ENCODE peak calls at places on chromosomes 6 and 20, in six cellular contexts. One of them, this sample, is unnamed.

GRCh38 chr6:119077643-119078448 is 618 bp downstream of the FAM184A start:
- DNase-seq in B cell: peak; percentile 65
- DNase-seq in GM13976: peak; percentile 36
- DNase-seq in psoas muscle: peak; percentile 64
- DNase-seq in CD8-positive, alpha-beta T cell: peak; percentile 60
- DNase-seq in neural progenitor cell: peak; percentile 55
- DNase-seq in this sample: no peak

GRCh38 chr6:95120984-95121383 is 456.4 kb upstream of the MANEA start:
- DNase-seq in B cell: no peak
- DNase-seq in GM13976: no peak
- DNase-seq in CD8-positive, alpha-beta T cell: no peak
- DNase-seq in psoas muscle: no peak
- DNase-seq in neural progenitor cell: no peak
- DNase-seq in this sample: no peak

GRCh38 chr6:107244742-107245470 is 129.6 kb upstream of the BEND3 start:
- DNase-seq in CD8-positive, alpha-beta T cell: no peak
- DNase-seq in GM13976: no peak
- DNase-seq in psoas muscle: no peak
- DNase-seq in B cell: no peak
- DNase-seq in neural progenitor cell: no peak
- DNase-seq in this sample: no peak

GRCh38 chr6:11702039-11702795 is 76.4 kb downstream of the ADTRP start:
- DNase-seq in psoas muscle: no peak
- DNase-seq in B cell: no peak
- DNase-seq in CD8-positive, alpha-beta T cell: no peak
- DNase-seq in neural progenitor cell: no peak
- DNase-seq in GM13976: no peak
- DNase-seq in this sample: no peak

GRCh38 chr6:104855507-104855906 is 4.2 kb downstream of the HACE1 start:
- DNase-seq in GM13976: no peak
- DNase-seq in neural progenitor cell: no peak
- DNase-seq in psoas muscle: no peak
- DNase-seq in CD8-positive, alpha-beta T cell: no peak
- DNase-seq in B cell: no peak
- DNase-seq in this sample: no peak

GRCh38 chr20:31547017-31547675 is 32.9 kb downstream of the HM13 start:
- DNase-seq in B cell: peak; percentile 75
- DNase-seq in CD8-positive, alpha-beta T cell: peak; percentile 76
- DNase-seq in GM13976: peak; percentile 85
- DNase-seq in psoas muscle: peak; percentile 93
- DNase-seq in neural progenitor cell: peak; percentile 91
- DNase-seq in this sample: peak; percentile 83

GRCh38 chr20:34437330-34437986 is 74.4 kb downstream of the ITCH start:
- DNase-seq in psoas muscle: no peak
- DNase-seq in CD8-positive, alpha-beta T cell: no peak
- DNase-seq in B cell: no peak
- DNase-seq in GM13976: no peak
- DNase-seq in neural progenitor cell: no peak
- DNase-seq in this sample: no peak

GRCh38 chr20:40766081-40766480 is 77.0 kb upstream of the MAFB start:
- DNase-seq in neural progenitor cell: no peak
- DNase-seq in B cell: no peak
- DNase-seq in CD8-positive, alpha-beta T cell: no peak
- DNase-seq in psoas muscle: no peak
- DNase-seq in GM13976: no peak
- DNase-seq in this sample: no peak

GRCh38 chr20:41316602-41317535 is 662 bp downstream of the ZHX3 start:
- DNase-seq in neural progenitor cell: peak; percentile 81
- DNase-seq in CD8-positive, alpha-beta T cell: peak; percentile 77
- DNase-seq in B cell: peak; percentile 89
- DNase-seq in GM13976: peak; percentile 93
- DNase-seq in psoas muscle: peak; percentile 91
- DNase-seq in this sample: peak; percentile 58

GRCh38 chr20:54606384-54606783 is 131.0 kb downstream of the DOK5 start:
- DNase-seq in CD8-positive, alpha-beta T cell: no peak
- DNase-seq in B cell: no peak
- DNase-seq in GM13976: peak; percentile 42
- DNase-seq in psoas muscle: no peak
- DNase-seq in neural progenitor cell: no peak
- DNase-seq in this sample: peak; percentile 5

GRCh38 chr6:46014054-46014453 is 1.6 kb downstream of the CLIC5 start:
- DNase-seq in psoas muscle: no peak
- DNase-seq in neural progenitor cell: no peak
- DNase-seq in B cell: no peak
- DNase-seq in CD8-positive, alpha-beta T cell: no peak
- DNase-seq in GM13976: no peak
- DNase-seq in this sample: no peak

GRCh38 chr6:161035182-161035980 is 43.8 kb downstream of the MAP3K4 start:
- DNase-seq in neural progenitor cell: no peak
- DNase-seq in GM13976: no peak
- DNase-seq in B cell: no peak
- DNase-seq in CD8-positive, alpha-beta T cell: no peak
- DNase-seq in psoas muscle: no peak
- DNase-seq in this sample: no peak

GRCh38 chr20:57843941-57844625 is 134.3 kb upstream of the PMEPA1 start:
- DNase-seq in GM13976: no peak
- DNase-seq in B cell: no peak
- DNase-seq in neural progenitor cell: no peak
- DNase-seq in psoas muscle: no peak
- DNase-seq in CD8-positive, alpha-beta T cell: no peak
- DNase-seq in this sample: no peak

GRCh38 chr6:104118274-104118673 is 741.4 kb downstream of the HACE1 start:
- DNase-seq in psoas muscle: no peak
- DNase-seq in CD8-positive, alpha-beta T cell: no peak
- DNase-seq in B cell: no peak
- DNase-seq in neural progenitor cell: no peak
- DNase-seq in GM13976: no peak
- DNase-seq in this sample: no peak

GRCh38 chr6:108116781-108117426 is 42.4 kb upstream of the OSTM1 start:
- DNase-seq in psoas muscle: no peak
- DNase-seq in B cell: peak; percentile 51
- DNase-seq in neural progenitor cell: peak; percentile 58
- DNase-seq in CD8-positive, alpha-beta T cell: no peak
- DNase-seq in GM13976: peak; percentile 45
- DNase-seq in this sample: no peak

GRCh38 chr6:28543671-28544131 is 18.0 kb downstream of the GPX5 start:
- DNase-seq in GM13976: peak; percentile 52
- DNase-seq in B cell: no peak
- DNase-seq in psoas muscle: no peak
- DNase-seq in neural progenitor cell: peak; percentile 64
- DNase-seq in CD8-positive, alpha-beta T cell: peak; percentile 29
- DNase-seq in this sample: peak; percentile 5

GRCh38 chr6:37204014-37204751 is 34.2 kb downstream of the PIM1 start:
- DNase-seq in GM13976: no peak
- DNase-seq in CD8-positive, alpha-beta T cell: no peak
- DNase-seq in neural progenitor cell: no peak
- DNase-seq in psoas muscle: no peak
- DNase-seq in B cell: no peak
- DNase-seq in this sample: no peak

GRCh38 chr6:53947780-53948179 is 153.0 kb downstream of the LRRC1 start:
- DNase-seq in neural progenitor cell: no peak
- DNase-seq in B cell: no peak
- DNase-seq in CD8-positive, alpha-beta T cell: no peak
- DNase-seq in psoas muscle: no peak
- DNase-seq in GM13976: no peak
- DNase-seq in this sample: no peak

GRCh38 chr6:166786704-166787293 is 159.7 kb upstream of the RPS6KA2 start:
- DNase-seq in CD8-positive, alpha-beta T cell: peak; percentile 21
- DNase-seq in psoas muscle: no peak
- DNase-seq in neural progenitor cell: peak; percentile 82
- DNase-seq in B cell: peak; percentile 67
- DNase-seq in GM13976: peak; percentile 78
- DNase-seq in this sample: peak; percentile 16

GRCh38 chr6:149567194-149567586 is 1.0 kb downstream of the GINM1 start:
- DNase-seq in psoas muscle: no peak
- DNase-seq in B cell: no peak
- DNase-seq in neural progenitor cell: no peak
- DNase-seq in CD8-positive, alpha-beta T cell: no peak
- DNase-seq in GM13976: peak; percentile 32
- DNase-seq in this sample: no peak

GRCh38 chr20:17536944-17537444 is 5.8 kb upstream of the BFSP1 start:
- DNase-seq in B cell: peak; percentile 76
- DNase-seq in psoas muscle: peak; percentile 63
- DNase-seq in GM13976: peak; percentile 70
- DNase-seq in CD8-positive, alpha-beta T cell: peak; percentile 66
- DNase-seq in neural progenitor cell: peak; percentile 87
- DNase-seq in this sample: no peak

GRCh38 chr6:11729083-11729482 is 49.5 kb downstream of the ADTRP start:
- DNase-seq in GM13976: no peak
- DNase-seq in psoas muscle: no peak
- DNase-seq in CD8-positive, alpha-beta T cell: peak; percentile 10
- DNase-seq in B cell: no peak
- DNase-seq in neural progenitor cell: no peak
- DNase-seq in this sample: no peak

GRCh38 chr20:33676652-33677645 is 2.7 kb upstream of the NECAB3 start:
- DNase-seq in B cell: no peak
- DNase-seq in GM13976: no peak
- DNase-seq in neural progenitor cell: no peak
- DNase-seq in psoas muscle: peak; percentile 50
- DNase-seq in CD8-positive, alpha-beta T cell: no peak
- DNase-seq in this sample: no peak

GRCh38 chr20:50663095-50663821 is 28.1 kb downstream of the RIPOR3 start:
- DNase-seq in GM13976: no peak
- DNase-seq in neural progenitor cell: no peak
- DNase-seq in B cell: no peak
- DNase-seq in CD8-positive, alpha-beta T cell: no peak
- DNase-seq in psoas muscle: no peak
- DNase-seq in this sample: peak; percentile 58

GRCh38 chr6:170473226-170473789 is 79.8 kb downstream of the PSMB1 start:
- DNase-seq in neural progenitor cell: no peak
- DNase-seq in GM13976: no peak
- DNase-seq in CD8-positive, alpha-beta T cell: no peak
- DNase-seq in psoas muscle: no peak
- DNase-seq in B cell: no peak
- DNase-seq in this sample: no peak

GRCh38 chr20:10253750-10254149 is 35.1 kb downstream of the SNAP25 start:
- DNase-seq in GM13976: no peak
- DNase-seq in CD8-positive, alpha-beta T cell: no peak
- DNase-seq in neural progenitor cell: no peak
- DNase-seq in B cell: no peak
- DNase-seq in psoas muscle: no peak
- DNase-seq in this sample: no peak

GRCh38 chr20:47672886-47673670 is 112.2 kb downstream of the SULF2 start:
- DNase-seq in neural progenitor cell: no peak
- DNase-seq in psoas muscle: peak; percentile 32
- DNase-seq in CD8-positive, alpha-beta T cell: no peak
- DNase-seq in B cell: peak; percentile 32
- DNase-seq in GM13976: peak; percentile 28
- DNase-seq in this sample: no peak

GRCh38 chr6:76774750-76775396 is 688.4 kb downstream of the HTR1B start:
- DNase-seq in CD8-positive, alpha-beta T cell: no peak
- DNase-seq in B cell: no peak
- DNase-seq in neural progenitor cell: peak; percentile 4
- DNase-seq in psoas muscle: no peak
- DNase-seq in GM13976: no peak
- DNase-seq in this sample: no peak

GRCh38 chr6:166870602-166871208 is 85.6 kb downstream of the RNASET2 start:
- DNase-seq in neural progenitor cell: no peak
- DNase-seq in CD8-positive, alpha-beta T cell: no peak
- DNase-seq in psoas muscle: no peak
- DNase-seq in B cell: no peak
- DNase-seq in GM13976: no peak
- DNase-seq in this sample: no peak

GRCh38 chr6:8904754-8905153 is 469.4 kb upstream of the SLC35B3 start:
- DNase-seq in CD8-positive, alpha-beta T cell: no peak
- DNase-seq in neural progenitor cell: peak; percentile 18
- DNase-seq in B cell: no peak
- DNase-seq in GM13976: no peak
- DNase-seq in psoas muscle: no peak
- DNase-seq in this sample: peak; percentile 31
- TF ChIP-seq CTCF in CD8-positive, alpha-beta T cell: no peak
- TF ChIP-seq CTCF in neural progenitor cell: peak; percentile 56
- TF ChIP-seq CTCF in B cell: no peak
- TF ChIP-seq CTCF in GM13976: peak; percentile 34
- TF ChIP-seq CTCF in psoas muscle: no peak
- TF ChIP-seq CTCF in this sample: peak; percentile 67

DNA sequence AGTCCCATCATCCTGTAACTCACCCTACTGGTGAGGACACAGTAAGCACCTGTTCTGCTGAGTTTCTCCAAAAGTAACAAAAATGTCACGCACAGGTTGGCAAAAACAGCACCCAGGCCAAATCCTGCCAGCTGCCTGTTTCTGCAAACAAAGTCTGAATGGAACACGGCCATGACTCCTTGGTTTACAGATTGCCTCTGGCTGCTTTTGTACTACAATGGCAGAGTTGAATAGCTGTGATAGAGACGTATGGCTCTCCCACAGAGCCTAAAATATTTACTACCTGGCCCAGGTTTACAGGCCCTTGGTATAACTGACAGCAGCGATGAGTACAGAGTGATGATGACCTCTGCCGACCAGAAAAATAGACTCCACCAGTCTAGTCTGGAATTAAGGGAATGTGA is 52.6 kb downstream of the CNKSR3 start:
- DNase-seq in GM13976: no peak
- DNase-seq in psoas muscle: no peak
- DNase-seq in B cell: no peak
- DNase-seq in neural progenitor cell: no peak
- DNase-seq in CD8-positive, alpha-beta T cell: no peak
- DNase-seq in this sample: no peak
- TF ChIP-seq CTCF in GM13976: no peak
- TF ChIP-seq CTCF in psoas muscle: no peak
- TF ChIP-seq CTCF in B cell: no peak
- TF ChIP-seq CTCF in neural progenitor cell: no peak
- TF ChIP-seq CTCF in CD8-positive, alpha-beta T cell: no peak
- TF ChIP-seq CTCF in this sample: no peak

GRCh38 chr6:101853226-101853625 is 459.7 kb downstream of the GRIK2 start:
- DNase-seq in B cell: no peak
- DNase-seq in psoas muscle: no peak
- DNase-seq in GM13976: no peak
- DNase-seq in neural progenitor cell: no peak
- DNase-seq in CD8-positive, alpha-beta T cell: no peak
- DNase-seq in this sample: no peak

GRCh38 chr6:101851911-101852310 is 458.4 kb downstream of the GRIK2 start:
- DNase-seq in B cell: no peak
- DNase-seq in neural progenitor cell: no peak
- DNase-seq in GM13976: no peak
- DNase-seq in CD8-positive, alpha-beta T cell: no peak
- DNase-seq in psoas muscle: no peak
- DNase-seq in this sample: no peak

GRCh38 chr6:101845621-101846020 is 452.1 kb downstream of the GRIK2 start:
- DNase-seq in CD8-positive, alpha-beta T cell: no peak
- DNase-seq in psoas muscle: no peak
- DNase-seq in neural progenitor cell: no peak
- DNase-seq in B cell: no peak
- DNase-seq in GM13976: no peak
- DNase-seq in this sample: no peak

GRCh38 chr6:101845172-101845571 is 451.7 kb downstream of the GRIK2 start:
- DNase-seq in GM13976: no peak
- DNase-seq in psoas muscle: no peak
- DNase-seq in B cell: no peak
- DNase-seq in CD8-positive, alpha-beta T cell: no peak
- DNase-seq in neural progenitor cell: no peak
- DNase-seq in this sample: no peak

GRCh38 chr6:101847690-101848089 is 454.2 kb downstream of the GRIK2 start:
- DNase-seq in GM13976: no peak
- DNase-seq in psoas muscle: no peak
- DNase-seq in B cell: no peak
- DNase-seq in CD8-positive, alpha-beta T cell: no peak
- DNase-seq in neural progenitor cell: peak; percentile 5
- DNase-seq in this sample: no peak
- TF ChIP-seq CTCF in GM13976: no peak
- TF ChIP-seq CTCF in psoas muscle: no peak
- TF ChIP-seq CTCF in B cell: no peak
- TF ChIP-seq CTCF in CD8-positive, alpha-beta T cell: no peak
- TF ChIP-seq CTCF in neural progenitor cell: no peak
- TF ChIP-seq CTCF in this sample: no peak

GRCh38 chr6:99790679-99791078 is 184.0 kb downstream of the PRDM13 start:
- DNase-seq in GM13976: no peak
- DNase-seq in psoas muscle: no peak
- DNase-seq in B cell: no peak
- DNase-seq in CD8-positive, alpha-beta T cell: no peak
- DNase-seq in neural progenitor cell: no peak
- DNase-seq in this sample: no peak
- TF ChIP-seq CTCF in GM13976: peak; percentile 10
- TF ChIP-seq CTCF in psoas muscle: peak; percentile 16
- TF ChIP-seq CTCF in B cell: peak; percentile 21
- TF ChIP-seq CTCF in CD8-positive, alpha-beta T cell: no peak
- TF ChIP-seq CTCF in neural progenitor cell: peak; percentile 28
- TF ChIP-seq CTCF in this sample: no peak